ENCODE peak calls at places on chromosomes 7 and 10, in ten cellular contexts. E is upper lobe of right lung, P is nephron progenitor cell, V is tibial nerve, W is dorsolateral prefrontal cortex, D is fibroblast of mammary gland, L is fibroblast of pulmonary artery, A is testis, I is astrocyte of the spinal cord, O is cardiac muscle cell. S is an unnamed sample.
A peak's percentile ranks its signal among the peaks of the same experiment; 100 is the strongest.

GRCh38 chr10:559767-560047 is 129.8 kb downstream of the DIP2C start:
- DNase-seq in D (no peak), E (no peak), V (no peak), A (no peak), P (no peak), L (no peak), W (no peak), I (no peak), O (no peak), S (no peak)

GRCh38 chr10:120711857-120712256 is 139.3 kb upstream of the WDR11 start:
- DNase-seq in W (no peak), I (no peak), O (no peak), P (no peak), L (no peak), D (no peak), A (no peak), V (no peak), E (no peak), S (no peak)

GRCh38 chr7:107981466-107981865 is 21.5 kb downstream of the LAMB1 start:
- DNase-seq in V (no peak), W (no peak), D (no peak), E (no peak), A (no peak), O (no peak), L (no peak), P (no peak), I (no peak), S (no peak)

GRCh38 chr7:43117025-43117424 is 4.6 kb downstream of the HECW1 start:
- DNase-seq in D (no peak), L (no peak), A (no peak), P (no peak), E (no peak), I (peak; percentile 50), O (no peak), V (no peak), W (no peak), S (no peak)

GRCh38 chr7:4561775-4562174 is 120.3 kb upstream of the FOXK1 start:
- DNase-seq in I (no peak), D (no peak), E (no peak), V (no peak), O (no peak), W (no peak), L (no peak), P (no peak), A (no peak), S (no peak)

GRCh38 chr7:149457766-149458165 is 3.1 kb downstream of the ZNF777 start:
- DNase-seq in O (no peak), W (no peak), L (no peak), D (no peak), P (no peak), V (no peak), E (no peak), I (no peak), A (no peak), S (no peak)

GRCh38 chr7:41637051-41637450 is 65.8 kb downstream of the INHBA start:
- DNase-seq in E (no peak), P (no peak), A (no peak), V (no peak), D (peak; percentile 49), W (no peak), L (no peak), I (peak; percentile 7), O (no peak), S (no peak)

GRCh38 chr10:69814251-69814650 is 12.5 kb downstream of the COL13A1 start:
- DNase-seq in L (no peak), V (no peak), A (no peak), P (no peak), E (no peak), W (no peak), I (no peak), D (no peak), O (no peak), S (no peak)

DNA sequence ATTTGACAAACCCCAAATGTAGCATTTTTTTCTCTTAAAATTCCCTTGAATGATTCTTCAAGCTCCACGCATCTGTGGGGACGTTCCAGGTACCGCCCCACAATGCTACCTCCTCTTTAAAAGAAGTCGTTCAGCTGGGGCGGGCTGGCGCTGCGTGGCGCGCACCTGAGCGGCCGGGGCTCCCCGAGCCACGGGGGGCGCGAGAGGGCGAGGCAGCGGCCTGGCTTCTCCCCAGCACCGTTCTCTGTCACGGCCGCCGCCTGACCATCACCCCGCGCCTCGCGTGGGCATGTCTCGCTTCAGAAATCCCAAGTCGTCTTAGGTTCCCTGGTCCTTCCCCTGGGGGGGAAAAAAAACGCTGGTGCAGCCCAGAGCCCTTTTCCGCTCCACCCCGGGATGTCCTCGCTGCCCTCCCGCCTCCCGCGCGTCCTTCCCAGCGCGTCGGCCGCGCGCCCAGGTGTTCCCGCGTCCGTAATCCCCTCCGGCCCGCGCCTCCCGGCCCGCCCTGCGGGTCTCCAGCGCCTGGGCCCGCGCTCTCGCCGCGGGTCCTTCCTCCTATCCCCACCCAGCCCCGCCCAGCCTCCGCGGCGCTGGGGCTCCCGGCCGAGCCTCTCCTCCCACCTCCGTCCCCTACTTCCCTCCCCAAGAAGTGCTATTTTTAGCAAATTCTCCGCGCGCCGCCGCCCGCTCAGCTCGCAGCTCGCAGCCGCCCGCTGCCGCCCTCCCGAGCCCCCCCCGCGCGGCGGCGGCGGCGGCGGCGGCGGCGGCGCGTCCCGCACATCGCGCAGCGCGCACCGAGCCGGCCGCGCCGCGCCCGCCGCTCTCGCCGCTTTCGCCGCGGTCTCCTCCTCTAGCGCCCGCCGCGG is 58.8 kb upstream of the PRPS1L1 start:
- DNase-seq in L (peak; percentile 13), W (no peak), I (no peak), A (peak; percentile 36), P (peak; percentile 56), O (peak; percentile 77), V (no peak), E (peak; percentile 66), D (no peak), S (peak; percentile 17)
- TF ChIP-seq CTCF in L (no peak), W (no peak), I (no peak), A (no peak), P (no peak), O (peak; percentile 14), V (no peak), E (no peak), D (no peak), S (no peak)

GRCh38 chr7:142711722-142712616 is 37.3 kb upstream of the PRSS1 start:
- DNase-seq in I (peak; percentile 40), O (peak; percentile 45), A (peak; percentile 51), L (peak; percentile 55), V (no peak), E (no peak), D (peak; percentile 45), W (no peak), P (peak; percentile 4), S (no peak)

GRCh38 chr7:142709921-142710320 is 39.4 kb upstream of the PRSS1 start:
- DNase-seq in E (no peak), W (no peak), P (no peak), O (no peak), L (no peak), A (no peak), D (no peak), I (no peak), V (no peak), S (no peak)

GRCh38 chr7:142714375-142714774 is 34.9 kb upstream of the PRSS1 start:
- DNase-seq in O (no peak), D (no peak), E (no peak), I (no peak), A (no peak), L (no peak), P (no peak), V (no peak), W (peak; percentile 12), S (peak; percentile 31)

GRCh38 chr7:142711196-142711595 is 38.1 kb upstream of the PRSS1 start:
- DNase-seq in L (no peak), I (no peak), W (no peak), E (no peak), P (no peak), D (no peak), A (no peak), O (no peak), V (no peak), S (no peak)

DNA sequence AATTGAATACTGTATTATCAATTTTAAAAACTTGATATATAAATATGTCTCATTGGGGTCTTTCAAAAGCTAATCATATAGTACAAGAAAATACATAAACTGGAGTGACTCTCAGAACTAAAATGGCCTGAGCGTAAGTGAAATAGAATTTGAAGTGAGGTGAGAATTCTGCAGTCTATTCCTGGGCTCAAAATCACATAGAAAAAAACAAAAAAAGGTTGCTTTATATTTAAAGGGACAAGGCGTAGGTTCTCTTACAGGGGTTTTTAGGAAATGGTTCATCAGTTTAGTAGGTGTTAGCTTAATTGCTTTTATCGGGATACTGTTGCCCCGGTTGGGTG is 36.7 kb upstream of the PRSS1 start:
- DNase-seq in O (no peak), I (no peak), D (no peak), E (no peak), P (no peak), A (no peak), W (no peak), V (no peak), L (no peak), S (no peak)
- TF ChIP-seq CTCF in O (no peak), I (no peak), D (no peak), E (no peak), P (no peak), A (no peak), W (no peak), V (no peak), L (no peak), S (peak; percentile 8)

DNA sequence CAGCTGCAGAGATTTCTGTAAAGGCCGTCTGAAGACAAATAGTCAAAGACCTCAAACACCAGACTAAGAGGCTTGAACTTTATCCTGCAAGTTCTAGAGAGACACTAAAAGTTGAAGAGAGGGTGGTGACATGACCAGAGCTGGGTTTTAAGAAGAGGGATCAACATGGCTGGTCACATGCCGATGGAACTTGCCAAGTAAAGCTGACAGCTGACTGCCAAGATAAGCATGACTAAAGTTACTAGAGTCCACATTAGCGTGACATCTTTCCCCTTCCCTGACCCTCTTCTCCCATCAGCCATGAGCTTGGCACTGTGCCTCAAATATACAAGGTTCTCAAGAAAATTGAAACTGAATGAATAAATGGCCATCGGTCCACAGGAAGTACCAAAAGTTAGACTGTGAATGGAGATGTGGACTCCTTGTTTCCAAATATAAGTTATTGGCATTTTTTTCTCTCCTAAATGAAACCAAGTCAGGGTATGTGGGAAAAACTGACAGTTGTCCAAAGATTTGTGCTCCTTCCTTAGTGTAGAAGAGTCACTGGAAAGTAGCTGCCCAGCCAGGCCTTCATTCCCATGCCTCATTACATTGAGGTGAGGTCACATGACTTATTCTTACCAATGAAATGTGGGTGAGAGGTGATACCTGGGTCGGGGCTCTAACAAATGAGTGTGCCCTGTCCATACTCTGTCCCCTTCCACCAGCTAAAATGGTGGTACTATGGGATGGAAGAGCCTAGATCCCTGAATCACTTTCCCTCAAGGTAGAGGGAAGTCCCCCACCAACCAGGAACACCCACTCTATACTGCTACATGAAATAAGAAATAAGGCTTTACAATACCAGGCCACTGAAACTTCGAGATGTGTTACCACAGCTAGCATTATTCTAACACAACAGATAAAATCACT is 24.4 kb downstream of the XPNPEP1 start:
- DNase-seq in O (no peak), D (peak; percentile 77), V (peak; percentile 38), A (no peak), I (no peak), W (no peak), L (no peak), P (no peak), E (no peak), S (no peak)
- TF ChIP-seq CTCF in O (no peak), D (no peak), V (no peak), A (no peak), I (no peak), W (no peak), L (no peak), P (no peak), E (no peak), S (no peak)

DNA sequence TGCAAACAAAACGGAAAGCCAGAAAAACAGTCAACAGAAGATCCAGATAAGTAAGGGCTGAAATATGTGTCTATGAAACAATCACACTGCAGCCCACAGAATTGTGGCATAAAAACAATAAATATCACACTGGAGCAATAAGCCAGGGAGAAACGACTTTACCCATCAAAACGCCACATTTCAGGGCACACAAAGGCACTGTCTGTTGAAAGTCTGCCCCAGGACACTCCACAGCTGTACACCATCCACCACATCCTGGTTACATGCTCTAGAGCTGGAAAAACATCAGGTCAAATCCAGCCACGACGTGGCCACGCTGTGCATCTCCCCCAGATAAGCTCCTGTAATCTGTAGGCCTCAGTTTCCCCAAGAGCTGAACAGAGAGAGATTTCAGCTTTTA is 88.7 kb downstream of the COBL start:
- DNase-seq in W (no peak), O (no peak), I (no peak), P (no peak), L (no peak), V (no peak), D (no peak), A (no peak), E (no peak), S (no peak)
- TF ChIP-seq CTCF in W (no peak), O (no peak), I (no peak), P (no peak), L (no peak), V (no peak), D (no peak), A (no peak), E (no peak), S (no peak)